ENCODE peak calls at places on chromosomes 4 and X, in five cellular contexts. Y, T, U, Q and I are unnamed samples.

GRCh38 chr4:162661913-162662312 is 498.1 kb upstream of the FSTL5 start:
- DNase-seq in Q (no peak), U (no peak), T (no peak), Y (no peak), I (no peak)

GRCh38 chrX:154333837-154334271 is 38.3 kb downstream of the TKTL1 start:
- DNase-seq in T (no peak), U (no peak), Y (no peak), Q (no peak), I (no peak)

GRCh38 chrX:30488092-30488491 is 89.5 kb downstream of the TASL start:
- DNase-seq in Y (no peak), U (no peak), T (no peak), Q (peak; percentile 1), I (no peak)

GRCh38 chr4:161564230-161564834 is 599.5 kb downstream of the FSTL5 start:
- DNase-seq in T (no peak), Q (peak; percentile 23), U (no peak), Y (no peak), I (no peak)

GRCh38 chr4:20829958-20830357 is 129.7 kb downstream of the PACRGL start:
- DNase-seq in U (no peak), Y (no peak), T (no peak), Q (peak; percentile 6), I (no peak)

GRCh38 chrX:105451426-105451825 is 230.9 kb upstream of the TEX13A start:
- DNase-seq in T (no peak), U (no peak), Y (no peak), Q (peak; percentile 0), I (no peak)

GRCh38 chr4:110902500-110902899 is 279.6 kb upstream of the PITX2 start:
- DNase-seq in Q (peak; percentile 11), T (no peak), U (no peak), Y (no peak), I (no peak)

GRCh38 chr4:81602853-81603252 is 131.1 kb upstream of the RASGEF1B start:
- DNase-seq in T (no peak), Y (no peak), U (no peak), Q (no peak), I (no peak)

GRCh38 chr4:54929459-54929858 is 195.9 kb downstream of the KDR start:
- DNase-seq in T (no peak), Y (peak; percentile 58), U (no peak), Q (no peak), I (no peak)

GRCh38 chr4:123838426-123838825 is 441.8 kb downstream of the SPRY1 start:
- DNase-seq in T (no peak), Y (no peak), U (no peak), Q (no peak), I (no peak)

GRCh38 chrX:101595739-101596419 is 21.9 kb downstream of the ARMCX6 start:
- DNase-seq in Y (peak; percentile 49), U (peak; percentile 27), Q (peak; percentile 75), T (no peak), I (no peak)

GRCh38 chr4:71257761-71258160 is 81.1 kb upstream of the SLC4A4 start:
- DNase-seq in Y (no peak), U (no peak), T (no peak), Q (peak; percentile 21), I (no peak)

GRCh38 chr4:125432078-125432477 is 117.3 kb downstream of the FAT4 start:
- DNase-seq in U (no peak), T (no peak), Q (peak; percentile 20), Y (no peak), I (no peak)

GRCh38 chrX:29461039-29461438 is 754.3 kb upstream of the MAGEB2 start:
- DNase-seq in Q (no peak), Y (no peak), U (no peak), T (no peak), I (no peak)

GRCh38 chrX:19017271-19017670 is 33.4 kb upstream of the PHKA2 start:
- DNase-seq in T (no peak), U (no peak), Y (no peak), Q (peak; percentile 17), I (no peak)

GRCh38 chr4:6622744-6623143 is 17.7 kb upstream of the MRFAP1 start:
- DNase-seq in Y (no peak), T (no peak), Q (no peak), U (no peak), I (no peak)

GRCh38 chr4:25051534-25051933 is 20.8 kb upstream of the LGI2 start:
- DNase-seq in U (no peak), Y (no peak), T (no peak), Q (no peak), I (no peak)

GRCh38 chrX:112761239-112762207 is 79.1 kb downstream of the AMOT start:
- DNase-seq in Q (no peak), Y (no peak), T (no peak), U (no peak), I (no peak)

GRCh38 chr4:40557741-40558140 is 71.9 kb downstream of the RBM47 start:
- DNase-seq in T (no peak), U (no peak), Y (no peak), Q (no peak), I (no peak)

GRCh38 chrX:48911407-48912182 is at the start of gene SLC35A2:
- DNase-seq in Q (peak; percentile 64), T (peak; percentile 76), U (peak; percentile 87), Y (peak; percentile 76), I (peak; percentile 86)

DNA sequence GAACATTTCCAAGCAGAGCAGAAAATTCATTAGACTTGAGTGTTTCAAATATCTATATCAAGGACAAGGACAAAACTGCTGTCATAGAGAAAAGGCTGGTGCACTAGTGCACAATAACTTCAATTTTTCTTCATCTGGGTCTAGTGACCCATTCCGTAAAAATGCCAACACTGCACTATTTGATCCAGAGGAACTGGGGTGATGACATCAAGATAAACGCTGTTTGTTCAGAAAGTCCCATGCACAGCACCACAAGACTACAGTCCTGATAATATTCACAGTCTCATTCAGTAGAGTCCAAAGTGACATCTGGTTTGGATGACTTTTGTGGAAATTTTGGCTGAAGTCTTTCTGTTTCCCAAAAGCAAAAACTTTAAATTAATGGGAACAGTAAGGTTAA is 303.5 kb upstream of the GALNT7 start:
- DNase-seq in T (no peak), Q (no peak), U (no peak), Y (no peak), I (no peak)
- TF ChIP-seq CTCF in T (no peak), Q (no peak), U (no peak), Y (no peak), I (no peak)

DNA sequence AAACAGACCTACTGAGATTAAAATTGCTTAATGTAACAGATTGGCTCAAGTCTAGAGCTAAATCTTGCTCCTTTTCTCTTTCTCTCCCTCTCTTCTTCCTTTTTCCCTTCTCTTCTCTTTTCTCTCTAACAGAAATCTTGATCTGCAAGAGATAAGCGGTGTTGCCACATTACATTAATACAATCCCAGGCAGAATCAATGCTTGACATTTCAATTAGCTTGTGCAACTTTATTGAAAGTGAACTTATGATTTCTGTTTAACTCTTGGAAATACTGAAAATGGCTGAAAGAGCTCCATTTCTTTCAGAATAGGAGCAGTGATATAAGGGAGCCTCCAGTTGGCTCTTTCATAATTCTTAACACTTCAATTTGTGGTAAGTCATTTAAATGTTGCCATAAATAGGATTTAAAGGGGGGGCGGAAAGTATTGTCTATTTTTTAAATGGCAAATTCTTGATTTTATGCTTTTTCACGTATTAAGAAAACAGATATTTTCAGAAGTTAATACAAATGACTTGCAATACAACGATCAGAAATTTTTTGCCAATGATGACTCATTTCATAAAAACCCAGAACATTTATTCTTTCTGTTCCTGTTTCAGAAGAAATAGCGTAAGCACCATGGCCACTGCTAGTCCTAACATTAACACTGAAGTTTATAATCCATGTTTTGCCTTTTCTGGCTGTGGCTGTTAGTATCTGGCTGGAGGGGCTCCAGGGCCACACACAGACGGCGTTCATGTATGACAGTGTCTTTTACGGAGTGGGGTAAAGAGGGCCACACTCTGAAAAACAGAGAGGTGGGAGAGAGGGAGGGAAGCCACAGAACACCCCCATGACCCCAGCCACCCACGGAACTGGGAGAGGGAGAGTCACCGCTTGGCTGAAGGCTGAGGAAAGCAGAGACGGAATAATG is 115.7 kb upstream of the FAT1 start:
- DNase-seq in Y (peak; percentile 8), U (peak; percentile 20), Q (peak; percentile 92), T (peak; percentile 35), I (peak; percentile 38)
- H3K4me1 ChIP-seq in Y (no peaks in the 10 kb centered on the region), U (peaks cover 5% of the 10 kb centered on the region), Q (peaks cover 18% of the 10 kb centered on the region), T (peaks cover 4% of the 10 kb centered on the region), I (no peaks in the 10 kb centered on the region)

DNA sequence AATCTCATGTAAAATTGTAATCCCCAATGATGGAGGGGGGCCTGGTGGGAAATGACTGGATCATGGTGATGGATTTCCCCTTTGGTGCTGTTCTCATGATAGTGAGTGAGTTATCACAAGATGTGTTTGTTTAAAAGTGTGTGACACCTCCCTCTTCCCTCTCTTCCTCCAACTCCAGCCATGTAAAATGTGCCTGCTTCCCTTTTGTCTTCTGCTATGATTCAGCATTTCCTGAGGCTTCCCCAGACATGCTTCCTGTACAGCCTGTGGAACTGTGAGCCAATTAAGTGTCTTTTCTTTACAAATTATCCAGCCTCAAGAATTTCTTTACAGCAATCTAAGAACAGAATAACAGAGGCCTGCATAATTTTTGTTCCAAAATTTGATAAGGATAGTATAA is 85.2 kb downstream of the ANAPC10 start:
- DNase-seq in U (no peak), T (no peak), Q (peak; percentile 71), Y (no peak), I (no peak)
- H3K27ac ChIP-seq in U (no peak overlapping the region), T (no peak overlapping the region), Q (peak overlapping the region; percentile 64), Y (peak overlapping the region; percentile 19), I (peak overlapping the region; percentile 31)

GRCh38 chr4:152348670-152349069 is 187.2 kb downstream of the FBXW7 start:
- DNase-seq in U (no peak), T (no peak), Y (no peak), Q (no peak), I (no peak)
- TF ChIP-seq CTCF in U (no peak), T (peak; percentile 13), Y (peak; percentile 43), Q (no peak), I (no peak)

GRCh38 chr4:112510191-112510467 is 5.9 kb downstream of the NEUROG2 start:
- DNase-seq in T (no peak), Y (no peak), U (no peak), Q (no peak), I (no peak)

GRCh38 chr4:112510468-112511293 is 5.3 kb downstream of the NEUROG2 start:
- DNase-seq in U (no peak), Y (no peak), T (no peak), Q (no peak), I (no peak)

GRCh38 chr4:112514079-112514448 is 1.9 kb downstream of the NEUROG2 start:
- DNase-seq in Q (no peak), T (no peak), Y (no peak), U (no peak), I (no peak)

GRCh38 chr4:112509243-112510190 is 6.5 kb downstream of the NEUROG2 start:
- DNase-seq in U (no peak), T (no peak), Y (no peak), Q (peak; percentile 20), I (no peak)

GRCh38 chr4:112511294-112512118 is 4.5 kb downstream of the NEUROG2 start:
- DNase-seq in T (no peak), Q (no peak), Y (no peak), U (no peak), I (no peak)
- H3K4me1 ChIP-seq in T (peaks cover 43% of the 10 kb centered on the region), Q (peaks cover 5% of the 10 kb centered on the region), Y (peaks cover 38% of the 10 kb centered on the region), U (peaks cover 17% of the 10 kb centered on the region), I (peaks cover 7% of the 10 kb centered on the region)